ENCODE peak calls at places on chromosomes 4 and X, in five cellular contexts. S is MM.1S, F is endodermal cell, R is HepG2, C is IMR-90. T is an unnamed sample.
A peak's percentile ranks its signal among the peaks of the same experiment; 100 is the strongest.

GRCh38 chr4:127309360-127310095 is 323.2 kb upstream of the INTU start:
- DNase-seq in S (no peak), F (no peak), R (no peak), C (peak; percentile 27), T (no peak)

GRCh38 chrX:125507119-125507518 is 187.4 kb downstream of the TEX13C start:
- DNase-seq in S (no peak), F (no peak), R (no peak), C (no peak), T (no peak)

GRCh38 chr4:52317361-52317879 is 266.3 kb downstream of the SPATA18 start:
- DNase-seq in S (no peak), F (no peak), R (no peak), C (no peak), T (no peak)

GRCh38 chr4:61336911-61337310 is 136.8 kb downstream of the ADGRL3 start:
- DNase-seq in S (no peak), F (peak; percentile 81), R (no peak), C (no peak), T (no peak)

GRCh38 chr4:14338866-14339265 is 663.4 kb upstream of the CPEB2 start:
- DNase-seq in S (no peak), F (no peak), R (no peak), C (no peak), T (no peak)

GRCh38 chr4:179447308-179447707 is 2005.1 kb upstream of the AGA start:
- DNase-seq in S (no peak), F (no peak), R (no peak), C (peak; percentile 12), T (no peak)

GRCh38 chr4:40056722-40057539 is at the start of gene N4BP2:
- DNase-seq in S (peak; percentile 87), F (peak; percentile 92), R (peak; percentile 84), C (peak; percentile 68), T (peak; percentile 80)

GRCh38 chrX:131330735-131331134 is 41.6 kb upstream of the IGSF1 start:
- DNase-seq in S (no peak), F (no peak), R (no peak), C (no peak), T (no peak)

GRCh38 chrX:110992611-110993010 is 103.4 kb upstream of the PAK3 start:
- DNase-seq in S (peak; percentile 17), F (peak; percentile 82), R (peak; percentile 5), C (peak; percentile 13), T (peak; percentile 12)

GRCh38 chrX:119266364-119266995 is 30.4 kb downstream of the PGRMC1 start:
- DNase-seq in S (peak; percentile 19), F (peak; percentile 51), R (peak; percentile 0), C (peak; percentile 12), T (peak; percentile 30)

GRCh38 chr4:114226968-114227760 is 247.7 kb upstream of the ARSJ start:
- DNase-seq in S (no peak), F (no peak), R (no peak), C (peak; percentile 34), T (no peak)

GRCh38 chr4:155758500-155759371 is at the start of gene GUCY1B1:
- DNase-seq in S (peak; percentile 98), F (peak; percentile 97), R (no peak), C (peak; percentile 94), T (peak; percentile 96)

GRCh38 chr4:139666735-139667266 is 1.2 kb downstream of the MGST2 start:
- DNase-seq in S (no peak), F (no peak), R (peak; percentile 47), C (peak; percentile 76), T (peak; percentile 77)

GRCh38 chr4:105474110-105474518 is 252 bp upstream of the PPA2 start:
- DNase-seq in S (no peak), F (no peak), R (no peak), C (peak; percentile 77), T (peak; percentile 84)

GRCh38 chr4:152508386-152508785 is 27.5 kb downstream of the FBXW7 start:
- DNase-seq in S (no peak), F (no peak), R (no peak), C (no peak), T (no peak)

GRCh38 chr4:187268940-187269339 is 545.3 kb upstream of the FAT1 start:
- DNase-seq in S (no peak), F (no peak), R (peak; percentile 16), C (peak; percentile 85), T (no peak)

GRCh38 chr4:56468097-56468422 is 643 bp downstream of the SRP72 start:
- DNase-seq in S (peak; percentile 56), F (peak; percentile 73), R (peak; percentile 58), C (peak; percentile 35), T (peak; percentile 43)

GRCh38 chrX:115013705-115014104 is 3.7 kb downstream of the IL13RA2 start:
- DNase-seq in S (no peak), F (no peak), R (no peak), C (peak; percentile 57), T (no peak)

GRCh38 chrX:41688835-41689234 is at the start of gene GPR34:
- DNase-seq in S (no peak), F (no peak), R (no peak), C (no peak), T (no peak)

GRCh38 chr4:16860506-16860905 is 37.9 kb downstream of the LDB2 start:
- DNase-seq in S (no peak), F (no peak), R (no peak), C (peak; percentile 98), T (no peak)

GRCh38 chr4:28921886-28922285 is 1798.3 kb upstream of the PCDH7 start:
- DNase-seq in S (no peak), F (no peak), R (no peak), C (no peak), T (no peak)

GRCh38 chr4:107548211-107548905 is 171.7 kb downstream of the PAPSS1 start:
- DNase-seq in S (no peak), F (no peak), R (no peak), C (peak; percentile 10), T (no peak)

GRCh38 chrX:5708209-5708608 is 520.5 kb downstream of the NLGN4X start:
- DNase-seq in S (no peak), F (no peak), R (no peak), C (no peak), T (no peak)

GRCh38 chrX:7286461-7286860 is 138.5 kb upstream of the PUDP start:
- DNase-seq in S (no peak), F (no peak), R (no peak), C (peak; percentile 12), T (no peak)

DNA sequence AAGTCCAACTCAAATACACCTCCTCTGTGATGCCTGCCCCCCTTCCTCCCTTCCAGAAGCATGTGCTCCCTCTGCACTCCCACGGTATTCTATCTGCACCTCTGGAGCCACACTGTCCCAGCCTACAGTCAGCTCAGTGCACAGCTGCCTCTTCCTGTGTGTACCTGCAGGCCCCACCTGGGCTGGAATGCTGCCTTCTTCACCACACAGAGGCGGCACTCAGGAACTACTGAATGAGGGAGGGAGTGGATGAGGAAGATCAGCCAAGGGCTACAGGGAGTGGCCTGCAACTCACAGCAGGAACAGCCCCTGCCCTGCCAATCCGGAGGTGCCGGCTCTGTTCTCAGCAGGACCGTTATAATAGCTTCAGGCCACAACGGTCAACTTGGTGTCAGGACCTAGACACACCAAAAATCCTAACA is 10.1 kb downstream of the AFAP1 start:
- DNase-seq in S (no peak), F (peak; percentile 81), R (no peak), C (no peak), T (no peak)
- H3K9ac ChIP-seq in S (no peak overlapping the region), F (no peak overlapping the region), R (no peak overlapping the region), C (peak overlapping the region; percentile 39), T (no peak overlapping the region)

DNA sequence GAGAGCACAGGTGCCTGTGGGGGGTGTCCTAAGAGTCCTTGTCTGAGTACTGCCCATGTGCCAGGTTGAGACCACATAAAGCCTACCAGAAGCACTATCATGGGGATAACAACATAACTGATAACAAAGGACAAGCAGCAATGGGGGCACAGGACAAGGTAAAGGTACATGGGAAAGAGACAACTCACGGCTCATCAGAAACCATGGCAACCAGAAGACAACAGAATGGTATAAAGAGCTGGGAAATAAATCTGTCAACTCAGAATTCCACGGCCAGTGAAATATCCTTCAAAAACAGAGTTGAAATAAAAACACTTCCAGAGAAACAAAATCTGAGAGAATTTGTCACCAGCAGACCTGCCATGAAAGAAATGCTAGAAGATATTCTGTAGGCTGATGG is 20.0 kb downstream of the CENPU start:
- DNase-seq in S (no peak), F (no peak), R (no peak), C (no peak), T (no peak)
- TF ChIP-seq CTCF in S (no peak), F (no peak), R (no peak), C (no peak), T (no peak)

GRCh38 chrX:46910415-46910814 is 1.8 kb upstream of the JADE3 start:
- DNase-seq in S (no peak), F (no peak), R (no peak), C (no peak), T (no peak)

GRCh38 chrX:46916273-46916672 is 4.1 kb downstream of the JADE3 start:
- DNase-seq in S (no peak), F (no peak), R (no peak), C (no peak), T (no peak)

GRCh38 chrX:46913710-46914109 is 1.5 kb downstream of the JADE3 start:
- DNase-seq in S (no peak), F (peak; percentile 53), R (peak; percentile 39), C (peak; percentile 29), T (peak; percentile 20)

GRCh38 chrX:46912098-46912672 is at the start of gene JADE3:
- DNase-seq in S (peak; percentile 56), F (peak; percentile 88), R (peak; percentile 55), C (peak; percentile 56), T (peak; percentile 78)

DNA sequence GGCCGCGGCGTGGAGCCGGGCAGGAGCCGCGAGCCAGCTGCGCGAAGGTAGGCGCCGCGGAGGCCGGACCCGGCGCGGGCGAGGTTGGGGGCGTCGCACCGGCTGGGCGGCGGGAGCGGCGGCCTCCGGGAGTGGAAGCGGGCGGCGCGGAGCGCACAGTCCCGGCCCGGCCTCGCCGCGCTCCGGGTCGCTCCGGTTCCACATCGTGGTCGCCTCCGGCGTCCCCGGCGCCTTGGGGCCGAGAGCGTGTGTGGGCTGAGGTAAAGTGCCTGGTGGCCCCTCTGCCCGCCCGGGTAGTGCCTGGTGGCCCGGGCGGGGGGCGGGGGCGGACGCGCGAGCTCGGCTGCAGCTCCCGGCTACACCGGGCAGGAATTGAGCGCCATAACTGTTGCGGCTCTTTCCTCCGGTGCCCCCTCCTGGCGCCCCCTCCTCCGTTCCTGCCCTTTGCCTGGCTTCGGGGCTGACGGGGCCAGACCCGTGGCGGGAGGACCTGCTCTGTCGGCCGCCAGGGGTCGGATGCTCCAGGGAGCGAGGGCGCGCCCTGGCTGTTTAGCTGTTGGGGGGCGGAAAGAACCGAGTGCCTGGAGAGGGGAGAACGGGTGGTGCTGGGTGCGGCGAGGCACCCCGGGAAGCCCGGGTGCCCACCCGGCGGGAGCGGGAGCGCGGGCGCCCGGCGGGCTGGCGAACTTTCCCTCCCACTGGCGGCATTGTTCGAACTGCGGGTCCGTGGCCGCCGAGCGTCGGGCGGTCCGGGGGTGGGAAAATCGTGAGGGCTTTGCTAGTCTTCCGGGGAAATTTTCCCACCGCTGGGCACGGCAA is 661 bp downstream of the JADE3 start:
- DNase-seq in S (peak; percentile 36), F (peak; percentile 83), R (peak; percentile 39), C (peak; percentile 14), T (peak; percentile 63)
- H3K9ac ChIP-seq in S (peak overlapping the region; percentile 39), F (peak overlapping the region; percentile 78), R (peak overlapping the region; percentile 75), C (peak overlapping the region; percentile 39), T (peak overlapping the region; percentile 72)

GRCh38 chr4:134948110-134948642 is 746.6 kb upstream of the PABPC4L start:
- DNase-seq in S (no peak), F (no peak), R (no peak), C (no peak), T (no peak)

DNA sequence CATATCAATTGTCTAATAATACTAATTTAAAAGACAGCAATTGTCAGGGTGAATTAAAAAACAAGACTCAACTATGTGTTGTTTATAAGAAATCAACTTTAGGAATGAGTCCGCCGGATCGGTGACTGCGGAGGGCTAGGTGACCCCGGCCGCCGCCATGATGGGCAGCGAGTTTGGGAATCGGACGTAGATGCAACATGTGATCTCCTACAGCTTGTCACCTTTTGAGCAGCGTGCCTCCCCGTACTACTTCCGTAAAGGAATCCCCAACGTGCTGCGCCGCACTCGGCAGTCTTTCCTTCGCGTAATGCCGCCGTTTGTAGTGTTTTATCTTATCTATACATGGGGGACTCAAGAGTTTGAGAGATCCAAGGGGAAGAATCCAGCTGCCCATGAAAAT is 742.5 kb upstream of the PABPC4L start:
- DNase-seq in S (no peak), F (no peak), R (no peak), C (no peak), T (no peak)
- TF ChIP-seq CTCF in S (no peak), F (no peak), R (no peak), C (no peak), T (no peak)